ENCODE peak calls at places on chromosomes 2 and 18, in eight cellular contexts. One of them, this sample, is unnamed.

GRCh38 chr2:5695641-5696350 is 3.6 kb downstream of the SOX11 start:
- DNase-seq in Panc1: no peak
- DNase-seq in HCT116: no peak
- DNase-seq in GM23338: peak; percentile 67
- DNase-seq in HepG2: no peak
- DNase-seq in sigmoid colon: no peak
- DNase-seq in K562: no peak
- DNase-seq in HL-60: no peak
- DNase-seq in this sample: no peak

GRCh38 chr18:48952287-48953095 is 1.7 kb upstream of the SMAD7 start:
- DNase-seq in Panc1: no peak
- DNase-seq in HCT116: no peak
- DNase-seq in GM23338: peak; percentile 84
- DNase-seq in HepG2: no peak
- DNase-seq in sigmoid colon: peak; percentile 91
- DNase-seq in K562: peak; percentile 54
- DNase-seq in HL-60: peak; percentile 63
- DNase-seq in this sample: peak; percentile 77

GRCh38 chr2:128032092-128032491 is 4.2 kb upstream of the SAP130 start:
- DNase-seq in Panc1: no peak
- DNase-seq in HCT116: no peak
- DNase-seq in GM23338: no peak
- DNase-seq in HepG2: no peak
- DNase-seq in sigmoid colon: no peak
- DNase-seq in K562: no peak
- DNase-seq in HL-60: no peak
- DNase-seq in this sample: no peak

GRCh38 chr2:48530033-48530804 is at the start of gene STON1:
- DNase-seq in Panc1: no peak
- DNase-seq in HCT116: no peak
- DNase-seq in GM23338: peak; percentile 60
- DNase-seq in HepG2: no peak
- DNase-seq in sigmoid colon: peak; percentile 88
- DNase-seq in K562: peak; percentile 74
- DNase-seq in HL-60: no peak
- DNase-seq in this sample: no peak

GRCh38 chr18:74530584-74530862 is 3.8 kb upstream of the CNDP1 start:
- DNase-seq in Panc1: no peak
- DNase-seq in HCT116: no peak
- DNase-seq in GM23338: no peak
- DNase-seq in HepG2: no peak
- DNase-seq in sigmoid colon: no peak
- DNase-seq in K562: no peak
- DNase-seq in HL-60: no peak
- DNase-seq in this sample: no peak

GRCh38 chr2:160464996-160465395 is 28.6 kb downstream of the RBMS1 start:
- DNase-seq in Panc1: no peak
- DNase-seq in HCT116: no peak
- DNase-seq in GM23338: no peak
- DNase-seq in HepG2: no peak
- DNase-seq in sigmoid colon: no peak
- DNase-seq in K562: no peak
- DNase-seq in HL-60: peak; percentile 5
- DNase-seq in this sample: no peak

GRCh38 chr2:212708346-212708745 is 169.7 kb upstream of the ERBB4 start:
- DNase-seq in Panc1: no peak
- DNase-seq in HCT116: no peak
- DNase-seq in GM23338: no peak
- DNase-seq in HepG2: no peak
- DNase-seq in sigmoid colon: no peak
- DNase-seq in K562: no peak
- DNase-seq in HL-60: no peak
- DNase-seq in this sample: no peak

GRCh38 chr2:207317358-207317984 is 151.7 kb upstream of the KLF7 start:
- DNase-seq in Panc1: no peak
- DNase-seq in HCT116: peak; percentile 33
- DNase-seq in GM23338: no peak
- DNase-seq in HepG2: no peak
- DNase-seq in sigmoid colon: no peak
- DNase-seq in K562: no peak
- DNase-seq in HL-60: peak; percentile 24
- DNase-seq in this sample: no peak

GRCh38 chr18:22345733-22346132 is 72.0 kb downstream of the CTAGE1 start:
- DNase-seq in Panc1: no peak
- DNase-seq in HCT116: no peak
- DNase-seq in GM23338: no peak
- DNase-seq in HepG2: no peak
- DNase-seq in sigmoid colon: no peak
- DNase-seq in K562: no peak
- DNase-seq in HL-60: no peak
- DNase-seq in this sample: no peak

GRCh38 chr18:24497052-24497754 is 36.8 kb downstream of the HRH4 start:
- DNase-seq in Panc1: no peak
- DNase-seq in HCT116: no peak
- DNase-seq in GM23338: no peak
- DNase-seq in HepG2: no peak
- DNase-seq in sigmoid colon: no peak
- DNase-seq in K562: no peak
- DNase-seq in HL-60: no peak
- DNase-seq in this sample: no peak

GRCh38 chr2:200811336-200812121 is at the start of gene BZW1:
- DNase-seq in Panc1: peak; percentile 83
- DNase-seq in HCT116: peak; percentile 92
- DNase-seq in GM23338: peak; percentile 98
- DNase-seq in HepG2: peak; percentile 95
- DNase-seq in sigmoid colon: peak; percentile 99
- DNase-seq in K562: peak; percentile 96
- DNase-seq in HL-60: peak; percentile 91
- DNase-seq in this sample: peak; percentile 92

GRCh38 chr2:200810967-200811335 is 759 bp upstream of the BZW1 start:
- DNase-seq in Panc1: peak; percentile 81
- DNase-seq in HCT116: no peak
- DNase-seq in GM23338: no peak
- DNase-seq in HepG2: no peak
- DNase-seq in sigmoid colon: no peak
- DNase-seq in K562: no peak
- DNase-seq in HL-60: no peak
- DNase-seq in this sample: no peak

GRCh38 chr2:200814276-200814815 is 2.6 kb downstream of the BZW1 start:
- DNase-seq in Panc1: no peak
- DNase-seq in HCT116: no peak
- DNase-seq in GM23338: no peak
- DNase-seq in HepG2: no peak
- DNase-seq in sigmoid colon: no peak
- DNase-seq in K562: no peak
- DNase-seq in HL-60: no peak
- DNase-seq in this sample: no peak

GRCh38 chr2:200812122-200813022 is 662 bp downstream of the BZW1 start:
- DNase-seq in Panc1: no peak
- DNase-seq in HCT116: peak; percentile 15
- DNase-seq in GM23338: peak; percentile 60
- DNase-seq in HepG2: peak; percentile 74
- DNase-seq in sigmoid colon: peak; percentile 88
- DNase-seq in K562: peak; percentile 66
- DNase-seq in HL-60: no peak
- DNase-seq in this sample: peak; percentile 45

DNA sequence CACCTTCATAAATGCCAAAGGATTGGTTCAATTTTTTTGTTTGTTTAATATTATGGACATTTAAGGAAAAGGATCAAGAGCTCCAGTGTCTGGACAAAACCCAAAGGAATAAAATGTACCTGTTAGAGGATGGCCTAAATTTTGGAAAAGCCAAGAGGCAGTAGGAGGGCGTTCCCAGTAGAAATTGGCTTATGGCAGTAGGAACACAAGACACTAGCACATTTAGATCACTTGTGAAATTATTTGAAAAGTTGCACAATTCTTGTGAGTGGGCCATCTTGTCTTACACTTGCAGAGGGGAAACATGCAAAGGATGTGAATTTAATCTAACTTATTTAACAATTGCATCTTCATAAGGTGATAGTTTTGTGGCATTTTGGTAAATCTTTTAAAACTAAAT is 3.2 kb downstream of the BZW1 start:
- DNase-seq in Panc1: no peak
- DNase-seq in HCT116: no peak
- DNase-seq in GM23338: no peak
- DNase-seq in HepG2: no peak
- DNase-seq in sigmoid colon: no peak
- DNase-seq in K562: no peak
- DNase-seq in HL-60: peak; percentile 52
- DNase-seq in this sample: no peak
- TF ChIP-seq POLR2AphosphoS5 in Panc1: no peak
- TF ChIP-seq POLR2AphosphoS5 in HCT116: no peak
- TF ChIP-seq POLR2AphosphoS5 in GM23338: no peak
- TF ChIP-seq POLR2AphosphoS5 in HepG2: no peak
- TF ChIP-seq POLR2AphosphoS5 in sigmoid colon: no peak
- TF ChIP-seq POLR2AphosphoS5 in K562: no peak
- TF ChIP-seq POLR2AphosphoS5 in HL-60: no peak
- TF ChIP-seq POLR2AphosphoS5 in this sample: no peak

DNA sequence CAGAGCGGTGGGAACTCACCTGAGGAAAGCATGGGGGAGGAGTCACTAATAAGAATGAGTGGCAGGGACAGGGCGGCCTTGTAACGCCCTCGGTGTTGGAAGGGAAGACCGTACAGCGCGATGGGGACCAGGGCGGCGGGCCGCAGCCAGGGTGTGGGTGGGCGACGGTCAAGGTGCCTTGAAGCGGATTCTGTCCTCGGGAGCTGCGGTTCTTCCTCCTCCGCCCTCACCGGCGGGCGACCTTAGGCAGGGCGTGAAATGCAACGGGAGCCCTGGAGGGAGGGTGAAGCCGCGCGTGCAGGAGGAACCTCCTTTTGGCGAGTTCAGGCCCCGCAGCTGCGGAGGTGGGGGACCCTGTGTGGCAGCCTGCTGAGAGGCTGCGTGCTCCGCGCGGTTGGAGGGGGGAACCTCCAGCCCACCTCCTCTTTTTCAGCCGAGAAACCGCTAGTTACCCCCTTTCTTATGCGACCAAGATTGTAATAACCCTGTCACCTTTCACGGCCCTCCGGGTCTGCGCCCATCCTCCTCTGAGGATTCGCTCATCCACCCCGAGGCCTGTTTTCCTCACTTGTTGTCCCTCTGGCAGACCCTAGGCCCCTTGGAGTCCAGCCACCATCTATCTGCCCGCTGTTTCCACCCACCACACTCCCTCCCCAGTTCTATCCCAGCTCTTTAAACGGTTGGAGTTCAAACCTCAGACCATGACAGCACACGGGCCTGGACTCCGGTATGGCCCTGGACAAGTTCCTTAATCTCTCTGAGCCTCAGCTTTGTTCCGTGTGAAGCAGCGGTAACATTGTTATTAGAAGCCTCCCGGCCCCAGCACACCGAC is 817 bp upstream of the RNU2-63P start:
- DNase-seq in Panc1: peak; percentile 45
- DNase-seq in HCT116: peak; percentile 59
- DNase-seq in GM23338: peak; percentile 85
- DNase-seq in HepG2: peak; percentile 75
- DNase-seq in sigmoid colon: peak; percentile 72
- DNase-seq in K562: peak; percentile 14
- DNase-seq in HL-60: peak; percentile 27
- DNase-seq in this sample: no peak
- TF ChIP-seq POLR2AphosphoS5 in Panc1: no peak
- TF ChIP-seq POLR2AphosphoS5 in HCT116: no peak
- TF ChIP-seq POLR2AphosphoS5 in GM23338: no peak
- TF ChIP-seq POLR2AphosphoS5 in HepG2: no peak
- TF ChIP-seq POLR2AphosphoS5 in sigmoid colon: no peak
- TF ChIP-seq POLR2AphosphoS5 in K562: no peak
- TF ChIP-seq POLR2AphosphoS5 in HL-60: no peak
- TF ChIP-seq POLR2AphosphoS5 in this sample: no peak

GRCh38 chr2:75432761-75433361 is 127.9 kb downstream of the EVA1A start:
- DNase-seq in Panc1: no peak
- DNase-seq in HCT116: no peak
- DNase-seq in GM23338: peak; percentile 21
- DNase-seq in HepG2: no peak
- DNase-seq in sigmoid colon: no peak
- DNase-seq in K562: no peak
- DNase-seq in HL-60: no peak
- DNase-seq in this sample: no peak
- TF ChIP-seq POLR2AphosphoS5 in Panc1: no peak
- TF ChIP-seq POLR2AphosphoS5 in HCT116: no peak
- TF ChIP-seq POLR2AphosphoS5 in GM23338: no peak
- TF ChIP-seq POLR2AphosphoS5 in HepG2: no peak
- TF ChIP-seq POLR2AphosphoS5 in sigmoid colon: no peak
- TF ChIP-seq POLR2AphosphoS5 in K562: no peak
- TF ChIP-seq POLR2AphosphoS5 in HL-60: no peak
- TF ChIP-seq POLR2AphosphoS5 in this sample: no peak

GRCh38 chr2:11159574-11160170 is 4.4 kb downstream of the SLC66A3 start:
- DNase-seq in Panc1: no peak
- DNase-seq in HCT116: no peak
- DNase-seq in GM23338: no peak
- DNase-seq in HepG2: no peak
- DNase-seq in sigmoid colon: no peak
- DNase-seq in K562: no peak
- DNase-seq in HL-60: no peak
- DNase-seq in this sample: peak; percentile 8

GRCh38 chr2:11161747-11162146 is 6.5 kb downstream of the SLC66A3 start:
- DNase-seq in Panc1: no peak
- DNase-seq in HCT116: no peak
- DNase-seq in GM23338: no peak
- DNase-seq in HepG2: no peak
- DNase-seq in sigmoid colon: no peak
- DNase-seq in K562: no peak
- DNase-seq in HL-60: no peak
- DNase-seq in this sample: no peak

GRCh38 chr2:11160256-11160655 is 5.0 kb downstream of the SLC66A3 start:
- DNase-seq in Panc1: no peak
- DNase-seq in HCT116: no peak
- DNase-seq in GM23338: no peak
- DNase-seq in HepG2: no peak
- DNase-seq in sigmoid colon: no peak
- DNase-seq in K562: no peak
- DNase-seq in HL-60: no peak
- DNase-seq in this sample: no peak

GRCh38 chr2:11158916-11159573 is 3.8 kb downstream of the SLC66A3 start:
- DNase-seq in Panc1: no peak
- DNase-seq in HCT116: no peak
- DNase-seq in GM23338: no peak
- DNase-seq in HepG2: no peak
- DNase-seq in sigmoid colon: no peak
- DNase-seq in K562: no peak
- DNase-seq in HL-60: no peak
- DNase-seq in this sample: no peak

DNA sequence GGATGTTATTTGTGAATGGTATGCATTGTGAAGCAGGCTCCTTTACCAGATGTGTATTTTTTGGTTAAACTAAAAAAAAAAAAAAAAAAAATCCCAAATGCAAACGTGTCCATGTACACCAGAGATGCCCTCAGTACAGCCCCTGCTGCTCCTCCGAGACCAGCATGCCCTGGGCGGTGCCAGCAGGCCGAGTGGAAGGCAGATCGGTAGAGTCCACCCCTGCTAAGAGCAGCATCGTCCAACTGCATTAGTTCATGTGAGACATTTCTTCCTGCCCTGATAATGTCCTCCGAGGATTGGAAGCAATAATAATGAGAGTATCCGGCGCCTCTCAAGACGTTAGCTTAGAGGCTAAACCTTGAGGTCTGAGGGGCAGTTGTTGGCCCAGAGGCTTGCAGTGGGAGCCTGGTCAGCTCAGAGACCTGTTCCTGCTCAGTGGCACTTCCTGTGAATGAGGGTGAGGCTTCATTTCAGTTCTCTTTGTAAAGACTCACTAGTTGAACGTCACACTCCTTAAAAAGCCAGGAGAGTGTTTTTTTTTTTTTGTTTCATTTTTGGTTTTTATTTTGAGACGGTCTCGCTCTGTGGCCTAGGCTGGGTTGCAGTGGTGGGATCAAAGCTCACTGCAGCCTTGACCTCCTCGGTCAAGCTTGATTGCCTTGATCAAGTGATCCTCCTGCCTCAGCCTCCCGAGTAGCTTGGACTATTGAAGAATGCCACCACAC is 5.6 kb downstream of the SLC66A3 start:
- DNase-seq in Panc1: no peak
- DNase-seq in HCT116: no peak
- DNase-seq in GM23338: no peak
- DNase-seq in HepG2: no peak
- DNase-seq in sigmoid colon: peak; percentile 27
- DNase-seq in K562: no peak
- DNase-seq in HL-60: no peak
- DNase-seq in this sample: peak; percentile 11
- TF ChIP-seq POLR2AphosphoS5 in Panc1: no peak
- TF ChIP-seq POLR2AphosphoS5 in HCT116: no peak
- TF ChIP-seq POLR2AphosphoS5 in GM23338: no peak
- TF ChIP-seq POLR2AphosphoS5 in HepG2: no peak
- TF ChIP-seq POLR2AphosphoS5 in sigmoid colon: no peak
- TF ChIP-seq POLR2AphosphoS5 in K562: no peak
- TF ChIP-seq POLR2AphosphoS5 in HL-60: no peak
- TF ChIP-seq POLR2AphosphoS5 in this sample: no peak